ENCODE peak calls at places on chromosomes 6 and 20, in six cellular contexts. W is H9, L is IMR-90, C is mesenchymal stem cell, I is mesendoderm, X is H1. G is an unnamed sample.

GRCh38 chr6:157642736-157643135 is 180.3 kb upstream of the SNX9 start:
- DNase-seq in W (no peak), L (no peak), C (no peak), I (no peak), X (no peak), G (no peak)

GRCh38 chr20:46757754-46758678 is 48.6 kb downstream of the SLC2A10 start:
- DNase-seq in W (peak), L (peak), C (peak), I (peak), X (no peak), G (peak)

GRCh38 chr6:9083108-9083507 is 647.8 kb upstream of the SLC35B3 start:
- DNase-seq in W (no peak), L (no peak), C (no peak), I (no peak), X (no peak), G (no peak)

GRCh38 chr6:154996841-154997311 is 1.8 kb downstream of the TIAM2 start:
- DNase-seq in W (no peak), L (no peak), C (no peak), I (no peak), X (no peak), G (no peak)

GRCh38 chr6:109865968-109866367 is 112.1 kb upstream of the GPR6 start:
- DNase-seq in W (peak), L (no peak), C (no peak), I (peak), X (no peak), G (no peak)

GRCh38 chr6:1535295-1535694 is 74.4 kb upstream of the FOXC1 start:
- DNase-seq in W (no peak), L (no peak), C (no peak), I (peak), X (no peak), G (no peak)

GRCh38 chr6:6315660-6316059 is 4.8 kb downstream of the F13A1 start:
- DNase-seq in W (peak), L (peak), C (peak), I (peak), X (no peak), G (peak)

GRCh38 chr6:95364016-95364604 is 213.2 kb upstream of the MANEA start:
- DNase-seq in W (no peak), L (peak), C (peak), I (peak), X (no peak), G (peak)

GRCh38 chr20:2688041-2688591 is 4.5 kb upstream of the EBF4 start:
- DNase-seq in W (peak), L (peak), C (peak), I (peak), X (no peak), G (no peak)

GRCh38 chr20:59790388-59790787 is 143.0 kb downstream of the SYCP2 start:
- DNase-seq in W (no peak), L (no peak), C (no peak), I (no peak), X (no peak), G (no peak)

GRCh38 chr20:31962741-31963140 is 5.2 kb upstream of the XKR7 start:
- DNase-seq in W (no peak), L (no peak), C (no peak), I (no peak), X (no peak), G (no peak)

GRCh38 chr6:18680842-18681241 is 293.7 kb downstream of the RNF144B start:
- DNase-seq in W (no peak), L (no peak), C (no peak), I (peak), X (no peak), G (no peak)
- H3K23ac ChIP-seq in W (no peak), L (no peak), C (no peak), I (no peak), X (no peak), G (no peak)

GRCh38 chr6:26224940-26225847 is 138.0 kb downstream of the HFE start:
- DNase-seq in W (peak), L (peak), C (peak), I (peak), X (no peak), G (peak)
- H2BK120ac ChIP-seq in W (no peak), L (peak), C (peak), I (no peak), X (peak), G (no peak)

DNA sequence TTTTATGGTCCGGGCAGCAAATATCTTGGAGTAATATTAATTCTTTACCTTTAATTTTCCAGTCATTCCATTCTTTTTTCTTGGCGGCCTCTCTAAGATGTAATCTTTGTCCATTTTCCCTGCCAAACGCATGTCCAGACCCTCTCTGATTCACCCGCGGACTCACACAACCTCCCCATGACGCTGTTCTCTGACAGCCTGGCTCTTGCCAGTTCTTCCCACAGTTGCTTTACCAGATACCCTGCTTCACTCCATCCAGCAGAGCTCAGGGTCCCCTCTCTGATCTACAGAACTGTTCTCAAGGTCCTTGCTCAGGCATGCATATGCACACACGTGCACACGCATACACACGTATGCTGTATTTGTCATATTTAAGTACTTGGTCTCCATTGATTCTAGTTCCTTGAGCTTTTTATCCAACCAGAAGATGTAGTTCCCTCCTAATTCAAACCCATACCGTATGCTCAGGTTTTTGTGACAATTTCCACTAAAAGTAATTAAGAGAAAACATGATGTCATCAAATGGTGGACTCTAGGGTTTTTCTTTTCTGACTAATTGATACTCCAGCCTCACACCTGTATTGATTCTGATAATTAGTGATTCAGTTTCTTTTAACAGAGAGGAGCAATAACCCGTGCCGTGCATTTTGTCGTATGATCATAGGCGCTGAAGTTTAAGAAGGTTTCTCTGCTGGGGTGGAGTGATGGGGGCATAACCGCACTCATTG is 10.0 kb downstream of the BPHL start:
- DNase-seq in W (no peak), L (no peak), C (no peak), I (no peak), X (no peak), G (no peak)
- H3K23ac ChIP-seq in W (no peak), L (no peak), C (no peak), I (no peak), X (no peak), G (peak)

DNA sequence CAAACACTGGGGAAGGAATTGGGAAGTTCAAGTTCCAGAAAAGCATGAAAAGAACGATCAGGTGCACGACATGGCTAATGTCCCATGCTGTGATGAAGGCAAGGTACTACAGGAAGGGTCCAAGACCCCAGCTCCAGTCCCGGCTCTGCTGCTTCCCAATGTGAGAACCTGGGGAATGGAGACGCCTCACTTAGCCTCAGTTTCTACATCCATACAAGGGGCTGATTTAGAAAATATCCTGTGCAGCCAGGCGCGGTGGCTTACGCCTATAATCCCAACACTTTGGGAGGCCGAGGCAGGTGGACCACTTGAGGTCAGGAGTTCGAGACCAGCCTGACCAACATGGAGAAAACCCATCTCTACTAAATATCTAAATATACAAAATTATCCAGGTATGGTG is 80.7 kb upstream of the NFATC2 start:
- DNase-seq in W (no peak), L (no peak), C (no peak), I (no peak), X (no peak), G (no peak)
- H2BK120ac ChIP-seq in W (no peak), L (no peak), C (no peak), I (no peak), X (no peak), G (no peak)

DNA sequence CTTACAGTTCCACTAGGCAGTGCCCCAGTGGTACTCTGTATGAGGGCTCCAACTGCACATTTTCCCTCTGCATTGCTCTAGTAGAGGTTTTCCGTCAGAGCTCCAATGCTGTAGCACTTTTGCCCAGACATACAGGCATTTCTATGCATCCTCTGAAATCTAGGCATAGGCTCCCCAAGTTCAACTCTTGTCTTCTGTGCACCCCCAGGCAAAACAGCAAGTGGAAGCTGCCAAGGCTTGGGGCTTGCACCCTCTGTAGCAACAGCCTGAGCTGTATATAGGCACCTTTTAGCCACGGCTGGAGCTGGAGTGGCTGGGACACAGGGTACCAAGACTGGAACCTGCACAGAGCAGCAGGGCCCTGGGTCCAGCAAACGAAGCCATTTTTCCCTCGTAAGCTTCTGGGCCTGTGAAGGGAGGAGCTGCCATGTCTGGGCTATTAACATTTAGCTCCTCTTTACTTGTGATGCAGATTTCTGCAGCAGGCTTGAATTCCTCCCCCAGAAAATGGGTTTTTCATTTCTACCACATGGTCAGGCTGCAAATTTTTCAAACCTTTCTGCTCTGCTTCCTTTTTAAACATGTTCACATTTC is 596.2 kb upstream of the ADGRB3 start:
- DNase-seq in W (peak), L (no peak), C (no peak), I (peak), X (no peak), G (no peak)
- H3K23ac ChIP-seq in W (no peak), L (no peak), C (no peak), I (no peak), X (no peak), G (no peak)

DNA sequence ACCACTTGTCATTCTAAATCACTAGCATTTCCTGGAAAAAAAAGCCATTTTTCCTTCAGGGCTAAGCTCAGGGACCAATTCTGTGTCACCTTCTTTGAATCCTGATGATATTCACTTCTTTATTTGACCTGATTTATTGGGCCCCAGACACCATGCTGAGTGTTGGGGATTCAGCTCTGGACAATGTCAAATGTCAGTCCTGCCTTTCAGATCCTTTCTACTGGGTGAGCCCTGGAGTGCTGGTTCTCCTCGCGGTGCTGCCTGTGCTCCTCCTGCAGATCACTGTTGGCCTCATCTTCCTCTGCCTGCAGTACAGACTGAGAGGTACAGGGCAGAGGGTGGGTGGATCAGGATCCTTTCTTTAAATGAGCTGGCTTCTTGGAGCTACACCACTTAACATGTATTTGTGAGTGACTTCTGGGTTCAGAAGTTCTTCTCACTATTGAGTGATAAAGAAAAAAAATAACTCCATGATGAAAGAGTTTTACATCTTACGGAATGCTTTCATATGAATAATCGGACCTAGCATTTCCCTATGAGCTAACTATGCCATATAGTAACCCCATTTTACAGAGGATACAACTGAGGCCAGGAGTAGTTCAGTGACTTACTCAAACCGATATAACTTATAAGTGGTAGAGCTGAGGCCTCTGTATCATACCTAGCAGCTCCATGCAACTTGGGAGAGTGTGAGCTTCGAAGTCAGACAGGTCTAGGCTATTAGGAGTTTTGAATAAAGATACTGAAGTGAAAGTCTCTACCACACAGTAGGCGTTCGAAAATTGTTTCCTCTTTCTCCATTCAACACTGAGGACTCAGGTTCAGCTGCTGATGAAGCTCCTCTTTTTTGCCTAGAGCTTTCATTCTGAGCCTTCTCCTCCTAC is 9.3 kb downstream of the MOG start:
- DNase-seq in W (peak), L (no peak), C (no peak), I (peak), X (no peak), G (no peak)
- H2BK120ac ChIP-seq in W (peak), L (no peak), C (no peak), I (no peak), X (peak), G (no peak)

GRCh38 chr6:169766232-169766631 is 14.8 kb downstream of the ERMARD start:
- DNase-seq in W (no peak), L (peak), C (no peak), I (no peak), X (no peak), G (no peak)

GRCh38 chr6:169763308-169763707 is 11.9 kb downstream of the ERMARD start:
- DNase-seq in W (no peak), L (no peak), C (no peak), I (no peak), X (no peak), G (no peak)

GRCh38 chr6:169763881-169764280 is 12.5 kb downstream of the ERMARD start:
- DNase-seq in W (no peak), L (no peak), C (no peak), I (no peak), X (no peak), G (no peak)

DNA sequence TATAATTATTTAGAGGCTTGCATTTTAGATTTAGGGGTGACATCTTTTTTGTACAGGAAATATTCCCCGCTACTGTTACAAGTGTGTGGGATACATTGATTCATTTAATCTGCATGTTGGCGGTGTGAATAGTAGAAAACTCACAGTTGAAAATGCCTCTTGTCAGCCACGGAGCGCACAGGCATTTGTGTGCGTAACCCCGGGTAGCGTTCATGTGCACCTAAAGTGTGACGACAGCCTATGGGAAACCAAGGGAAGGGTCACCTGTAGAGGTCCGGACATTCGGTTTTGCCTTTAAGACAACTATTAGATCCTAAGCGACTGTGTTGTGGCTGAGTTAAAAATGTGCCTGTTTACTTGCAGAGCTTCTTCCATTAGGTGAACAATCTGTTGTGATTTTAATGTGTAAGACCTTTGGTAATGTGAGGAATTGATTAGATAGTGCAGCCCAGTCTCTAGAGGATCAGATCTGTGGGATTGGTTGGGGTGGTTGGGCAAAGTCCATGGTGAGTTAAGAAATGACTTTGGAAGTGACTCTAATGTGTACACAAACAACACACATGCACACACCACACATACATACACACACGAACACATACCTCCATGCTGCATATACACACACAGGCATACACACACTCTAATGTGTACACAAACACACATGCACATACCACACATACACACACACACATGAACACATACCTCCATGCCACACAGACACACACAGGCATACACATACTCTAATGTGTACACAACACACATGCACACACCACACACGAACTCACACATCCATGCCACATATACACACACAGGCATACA is 15.7 kb downstream of the ERMARD start:
- DNase-seq in W (no peak), L (no peak), C (no peak), I (no peak), X (no peak), G (no peak)
- H3K23ac ChIP-seq in W (no peak), L (peak), C (no peak), I (no peak), X (no peak), G (no peak)